ENCODE peak calls at places on chromosome 3, in seven cellular contexts. U is tibial nerve; A is NCI-H345; K is HAP-1; Q is dermis blood vessel endothelial cell; V is stimulated activated CD8-positive, alpha-beta memory T cell treated with anti-CD3 and anti-CD28 coated beads, Interleukin-4, amount 100 ng/mL, for 1 hour; D is T-cell. Z is an unnamed sample.

GRCh38 chr3:183185696-183186095 is 23.2 kb upstream of the LAMP3 start:
- DNase-seq in U (no peak), A (no peak), K (no peak), Q (peak; percentile 84), V (no peak), D (no peak), Z (no peak)

GRCh38 chr3:158509891-158510290 is 61.1 kb upstream of the MLF1 start:
- DNase-seq in U (no peak), A (no peak), K (no peak), Q (no peak), V (no peak), D (no peak), Z (no peak)

GRCh38 chr3:112046599-112046998 is 12.1 kb downstream of the TMPRSS7 start:
- DNase-seq in U (no peak), A (no peak), K (no peak), Q (no peak), V (no peak), D (no peak), Z (no peak)

GRCh38 chr3:42850263-42850662 is 25.4 kb downstream of the CYP8B1 start:
- DNase-seq in U (no peak), A (no peak), K (no peak), Q (no peak), V (no peak), D (no peak), Z (no peak)

GRCh38 chr3:58434511-58434910 is 879 bp upstream of the PDHB start:
- DNase-seq in U (no peak), A (no peak), K (peak; percentile 14), Q (no peak), V (no peak), D (no peak), Z (no peak)

GRCh38 chr3:126396536-126396935 is 1.8 kb downstream of the CFAP100 start:
- DNase-seq in U (no peak), A (no peak), K (no peak), Q (no peak), V (no peak), D (no peak), Z (no peak)

GRCh38 chr3:24359645-24360462 is 134.8 kb downstream of the THRB start:
- DNase-seq in U (no peak), A (no peak), K (peak; percentile 61), Q (no peak), V (no peak), D (no peak), Z (no peak)

GRCh38 chr3:196216681-196217211 is 412 bp downstream of the SLC51A start:
- DNase-seq in U (no peak), A (no peak), K (no peak), Q (no peak), V (no peak), D (no peak), Z (no peak)

GRCh38 chr3:16148213-16148612 is 26.3 kb upstream of the GALNT15 start:
- DNase-seq in U (no peak), A (no peak), K (no peak), Q (no peak), V (no peak), D (no peak), Z (no peak)

GRCh38 chr3:16143870-16144568 is 30.5 kb upstream of the GALNT15 start:
- DNase-seq in U (no peak), A (peak; percentile 10), K (peak; percentile 16), Q (no peak), V (no peak), D (no peak), Z (no peak)

GRCh38 chr3:37855363-37855970 is 6.2 kb upstream of the CTDSPL start:
- DNase-seq in U (peak; percentile 88), A (peak; percentile 49), K (peak; percentile 88), Q (peak; percentile 88), V (peak; percentile 63), D (peak; percentile 41), Z (peak; percentile 43)

GRCh38 chr3:153809097-153809496 is 312.1 kb upstream of the ARHGEF26 start:
- DNase-seq in U (no peak), A (no peak), K (no peak), Q (no peak), V (no peak), D (no peak), Z (no peak)

GRCh38 chr3:195836736-195837135 is 25.0 kb upstream of the MUC4 start:
- DNase-seq in U (no peak), A (no peak), K (no peak), Q (no peak), V (no peak), D (no peak), Z (no peak)

Z was measured in NCI-H524.